ENCODE peak calls at places on chromosomes 12 and 14, in four cellular contexts. N, P, S and W are unnamed samples. For H3K27me3, the result is how much of the 10 kb centered on the place peaks cover.

GRCh38 chr12:122489038-122489437 is 11.7 kb downstream of the ZCCHC8 start:
- DNase-seq in N (no peak), S (no peak), P (no peak), W (no peak)

GRCh38 chr14:39434401-39434800 is 2.2 kb upstream of the FBXO33 start:
- DNase-seq in S (no peak), N (no peak), P (no peak), W (no peak)

GRCh38 chr12:57224973-57225679 is 4.4 kb upstream of the SHMT2 start:
- DNase-seq in P (no peak), S (peak), N (no peak), W (peak)

GRCh38 chr14:102451064-102451352 is 58.6 kb downstream of the ANKRD9 start:
- DNase-seq in N (no peak), S (no peak), P (no peak), W (no peak)

GRCh38 chr12:80441921-80442320 is 2.1 kb upstream of the PTPRQ start:
- DNase-seq in P (no peak), S (no peak), N (no peak), W (no peak)

GRCh38 chr14:52348279-52348678 is 34.2 kb downstream of the PTGER2 start:
- DNase-seq in N (no peak), S (no peak), P (no peak), W (no peak)

GRCh38 chr12:123250471-123251383 is 17.5 kb downstream of the MTRFR start:
- DNase-seq in N (peak), S (no peak), P (no peak), W (no peak)

GRCh38 chr14:76293221-76293620 is 82.7 kb upstream of the ESRRB start:
- DNase-seq in S (no peak), N (no peak), P (no peak), W (no peak)

GRCh38 chr14:101350710-101351109 is 210.6 kb upstream of the DIO3 start:
- DNase-seq in N (no peak), S (no peak), P (no peak), W (no peak)

GRCh38 chr14:46405095-46405494 is 246.5 kb downstream of the RPL10L start:
- DNase-seq in N (no peak), P (no peak), S (no peak), W (no peak)

GRCh38 chr14:73633517-73634332 is 11.1 kb upstream of the DNAL1 start:
- DNase-seq in N (peak), P (peak), S (peak), W (peak)

GRCh38 chr14:93894992-93895391 is 32.2 kb upstream of the FAM181A start:
- DNase-seq in P (no peak), S (no peak), N (no peak), W (no peak)

GRCh38 chr14:93893550-93894329 is 33.4 kb upstream of the FAM181A start:
- DNase-seq in N (no peak), S (no peak), P (no peak), W (no peak)

GRCh38 chr14:93898081-93898611 is 29.0 kb upstream of the FAM181A start:
- DNase-seq in S (no peak), P (no peak), N (no peak), W (no peak)

GRCh38 chr14:93898731-93899130 is 28.4 kb upstream of the FAM181A start:
- DNase-seq in P (no peak), S (no peak), N (no peak), W (no peak)

DNA sequence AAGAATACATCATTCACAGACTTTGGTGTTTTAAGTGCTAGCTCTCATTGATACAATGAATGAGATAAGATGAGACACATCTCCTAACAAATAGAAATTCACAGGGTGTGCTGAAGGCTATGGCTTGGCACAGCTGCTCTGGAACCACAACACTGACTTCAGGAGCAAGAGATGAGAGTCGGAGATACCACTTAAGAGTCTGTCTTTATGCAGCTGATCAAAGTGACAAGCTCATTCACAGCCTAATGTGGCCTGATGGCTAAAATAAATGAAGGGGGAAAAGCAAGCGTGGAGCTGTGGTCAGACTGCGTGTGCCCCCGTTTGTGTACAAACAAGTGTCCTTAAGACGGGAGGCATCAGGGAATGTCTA is 29.7 kb upstream of the FAM181A start:
- DNase-seq in P (no peak), S (no peak), N (no peak), W (no peak)
- H3K27me3 ChIP-seq in P (under half), S (under half), N (under half), W (under half)

DNA sequence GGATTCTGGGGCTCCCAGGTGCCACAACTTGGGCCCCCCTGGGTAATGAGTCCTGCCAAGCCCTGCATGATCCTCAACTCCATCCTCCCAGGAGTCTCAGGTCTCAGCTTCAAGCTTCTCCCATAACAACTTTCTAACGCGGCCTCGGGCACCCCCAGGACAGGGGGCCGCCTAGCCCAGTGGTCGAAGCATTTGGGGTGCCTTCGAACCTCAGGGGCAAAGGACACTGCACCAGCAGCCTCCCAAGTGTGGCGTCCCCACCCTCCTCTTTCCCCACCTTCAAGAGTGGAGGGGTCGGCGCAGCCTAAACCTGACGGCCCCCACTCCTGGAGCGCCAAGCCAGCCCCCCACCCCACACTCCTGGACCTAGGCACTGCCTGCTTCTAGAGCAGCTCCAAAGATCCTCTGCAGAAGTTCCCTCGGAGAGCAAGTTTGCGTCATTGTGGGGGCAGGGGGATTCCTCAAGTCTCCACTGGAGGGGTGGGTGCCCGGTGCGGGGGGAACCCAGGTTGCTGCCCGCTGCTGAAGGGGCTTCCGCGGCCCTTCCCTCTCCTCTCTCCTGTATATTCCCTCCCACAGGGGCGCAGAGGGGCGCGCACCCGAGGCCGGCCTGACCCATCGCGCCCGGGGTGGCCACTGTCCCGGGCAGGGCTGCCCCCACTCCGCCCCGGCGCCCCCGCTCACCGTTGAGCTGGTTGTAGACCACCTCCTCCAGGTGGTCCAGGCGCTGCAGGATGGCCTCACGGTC is 933 bp downstream of the GALNT9 start:
- DNase-seq in P (no peak), S (no peak), N (no peak), W (no peak)
- H3K27me3 ChIP-seq in P (under half), S (under half), N (half or more), W (under half)

GRCh38 chr14:55131782-55132181 is 2.7 kb downstream of the LGALS3 start:
- DNase-seq in N (no peak), P (no peak), S (no peak), W (no peak)
- H3K27me3 ChIP-seq in N (under half), P (under half), S (under half), W (under half)

GRCh38 chr12:6315704-6316597 is 5.5 kb downstream of the PLEKHG6 start:
- DNase-seq in S (no peak), P (no peak), N (no peak), W (no peak)

GRCh38 chr12:6314776-6315175 is 4.3 kb downstream of the PLEKHG6 start:
- DNase-seq in S (no peak), P (no peak), N (no peak), W (no peak)

GRCh38 chr12:6313326-6313940 is 3.0 kb downstream of the PLEKHG6 start:
- DNase-seq in N (no peak), S (no peak), P (no peak), W (no peak)

GRCh38 chr12:6316921-6317692 is 6.6 kb downstream of the PLEKHG6 start:
- DNase-seq in N (no peak), P (no peak), S (no peak), W (no peak)

DNA sequence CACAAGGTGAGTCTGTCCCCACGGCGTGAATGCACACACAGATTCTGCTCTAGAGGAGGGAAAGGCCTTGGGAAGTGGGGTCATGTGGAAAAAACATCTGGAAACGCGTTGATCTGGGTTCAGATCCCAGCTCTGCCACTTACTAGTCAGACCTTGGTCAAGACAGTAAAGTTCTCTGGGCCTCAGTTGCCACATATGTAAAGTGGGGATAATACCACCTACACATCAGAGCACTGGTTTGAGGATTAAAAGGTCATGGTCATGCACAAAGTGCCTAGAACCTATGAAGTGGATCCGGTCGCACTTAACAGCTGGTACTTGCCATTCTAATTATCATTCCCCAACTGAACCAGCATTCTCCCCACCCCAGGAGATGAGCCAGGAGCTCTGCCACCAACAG is 4.7 kb downstream of the PLEKHG6 start:
- DNase-seq in N (no peak), S (no peak), P (no peak), W (no peak)
- H3K27me3 ChIP-seq in N (under half), S (under half), P (under half), W (under half)

DNA sequence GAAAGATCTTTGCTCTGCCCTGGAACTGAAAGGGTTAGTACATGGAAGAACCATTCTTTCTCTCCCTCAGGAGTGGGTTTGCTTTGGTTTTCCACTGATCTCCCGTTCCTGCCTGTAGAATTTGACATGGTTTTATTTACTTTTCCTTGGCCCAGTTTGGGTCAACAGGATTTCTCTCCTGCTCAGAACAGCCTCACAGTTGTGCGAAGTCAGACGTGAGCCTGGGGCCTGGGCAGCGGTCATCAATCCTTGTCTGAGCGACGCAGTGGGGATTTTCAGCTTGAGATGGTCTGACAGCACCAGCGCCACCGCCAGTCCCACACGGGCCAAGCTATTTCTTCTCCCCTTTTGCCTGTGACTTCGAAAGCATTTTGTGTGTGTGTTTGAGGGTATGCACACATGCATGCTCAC is 58.2 kb downstream of the SMOC1 start:
- DNase-seq in S (no peak), N (no peak), P (no peak), W (no peak)
- H3K27me3 ChIP-seq in S (under half), N (half or more), P (under half), W (under half)

GRCh38 chr12:132323171-132324010 is 6.0 kb downstream of the GALNT9 start:
- DNase-seq in N (no peak), P (no peak), S (no peak), W (no peak)
- H3K27me3 ChIP-seq in N (half or more), P (under half), S (under half), W (under half)